ENCODE peak calls at places on chromosomes 6 and 20, in five cellular contexts. One of them, this sample, is unnamed.

GRCh38 chr6:87899499-87900147 is 148.0 kb upstream of the SPACA1 start:
- DNase-seq in hepatic stellate cell: no peak
- DNase-seq in left colon: no peak
- DNase-seq in stimulated activated CD8-positive, alpha-beta memory T cell treated with anti-CD3 and anti-CD28 coated beads, Interleukin-7, amount 100 ng/mL, for 1 hour: no peak
- DNase-seq in HTR-8/SVneo: no peak
- DNase-seq in this sample: no peak

GRCh38 chr20:40511478-40511877 is 177.6 kb downstream of the MAFB start:
- DNase-seq in hepatic stellate cell: no peak
- DNase-seq in left colon: no peak
- DNase-seq in stimulated activated CD8-positive, alpha-beta memory T cell treated with anti-CD3 and anti-CD28 coated beads, Interleukin-7, amount 100 ng/mL, for 1 hour: no peak
- DNase-seq in HTR-8/SVneo: no peak
- DNase-seq in this sample: no peak

GRCh38 chr20:47713941-47714450 is 71.3 kb downstream of the SULF2 start:
- DNase-seq in hepatic stellate cell: peak
- DNase-seq in left colon: no peak
- DNase-seq in stimulated activated CD8-positive, alpha-beta memory T cell treated with anti-CD3 and anti-CD28 coated beads, Interleukin-7, amount 100 ng/mL, for 1 hour: no peak
- DNase-seq in HTR-8/SVneo: no peak
- DNase-seq in this sample: no peak

GRCh38 chr20:1809121-1809520 is 86.1 kb upstream of the SIRPA start:
- DNase-seq in hepatic stellate cell: peak
- DNase-seq in left colon: no peak
- DNase-seq in stimulated activated CD8-positive, alpha-beta memory T cell treated with anti-CD3 and anti-CD28 coated beads, Interleukin-7, amount 100 ng/mL, for 1 hour: no peak
- DNase-seq in HTR-8/SVneo: peak
- DNase-seq in this sample: peak

GRCh38 chr6:157436200-157436943 is 55.4 kb downstream of the ZDHHC14 start:
- DNase-seq in hepatic stellate cell: no peak
- DNase-seq in left colon: no peak
- DNase-seq in stimulated activated CD8-positive, alpha-beta memory T cell treated with anti-CD3 and anti-CD28 coated beads, Interleukin-7, amount 100 ng/mL, for 1 hour: no peak
- DNase-seq in HTR-8/SVneo: no peak
- DNase-seq in this sample: no peak

GRCh38 chr6:111711476-111711875 is 105.8 kb upstream of the TRAF3IP2 start:
- DNase-seq in hepatic stellate cell: no peak
- DNase-seq in left colon: peak
- DNase-seq in stimulated activated CD8-positive, alpha-beta memory T cell treated with anti-CD3 and anti-CD28 coated beads, Interleukin-7, amount 100 ng/mL, for 1 hour: no peak
- DNase-seq in HTR-8/SVneo: no peak
- DNase-seq in this sample: no peak

GRCh38 chr6:52141596-52141995 is 44.6 kb upstream of the IL17A start:
- DNase-seq in hepatic stellate cell: no peak
- DNase-seq in left colon: no peak
- DNase-seq in stimulated activated CD8-positive, alpha-beta memory T cell treated with anti-CD3 and anti-CD28 coated beads, Interleukin-7, amount 100 ng/mL, for 1 hour: no peak
- DNase-seq in HTR-8/SVneo: no peak
- DNase-seq in this sample: no peak

GRCh38 chr6:133242761-133243590 is 1.8 kb downstream of the EYA4 start:
- DNase-seq in hepatic stellate cell: peak
- DNase-seq in left colon: no peak
- DNase-seq in stimulated activated CD8-positive, alpha-beta memory T cell treated with anti-CD3 and anti-CD28 coated beads, Interleukin-7, amount 100 ng/mL, for 1 hour: no peak
- DNase-seq in HTR-8/SVneo: no peak
- DNase-seq in this sample: no peak

GRCh38 chr6:80214436-80215022 is 108.1 kb downstream of the BCKDHB start:
- DNase-seq in hepatic stellate cell: peak
- DNase-seq in left colon: peak
- DNase-seq in stimulated activated CD8-positive, alpha-beta memory T cell treated with anti-CD3 and anti-CD28 coated beads, Interleukin-7, amount 100 ng/mL, for 1 hour: no peak
- DNase-seq in HTR-8/SVneo: peak
- DNase-seq in this sample: peak

GRCh38 chr20:31781945-31782344 is 37.2 kb upstream of the MYLK2 start:
- DNase-seq in hepatic stellate cell: no peak
- DNase-seq in left colon: no peak
- DNase-seq in stimulated activated CD8-positive, alpha-beta memory T cell treated with anti-CD3 and anti-CD28 coated beads, Interleukin-7, amount 100 ng/mL, for 1 hour: no peak
- DNase-seq in HTR-8/SVneo: no peak
- DNase-seq in this sample: no peak

GRCh38 chr20:62060631-62061541 is 4.8 kb downstream of the TAF4 start:
- DNase-seq in hepatic stellate cell: no peak
- DNase-seq in left colon: no peak
- DNase-seq in stimulated activated CD8-positive, alpha-beta memory T cell treated with anti-CD3 and anti-CD28 coated beads, Interleukin-7, amount 100 ng/mL, for 1 hour: no peak
- DNase-seq in HTR-8/SVneo: no peak
- DNase-seq in this sample: no peak